ENCODE peak calls at places on chromosomes 11 and 22, in four cellular contexts. A is H1, K is IMR-90, O is H9. P is an unnamed sample.

GRCh38 chr22:50699001-50699753 is 26.6 kb downstream of the SHANK3 start:
- DNase-seq in A (no peak), K (no peak), O (no peak), P (no peak)

GRCh38 chr11:118691926-118692830 is 12.7 kb upstream of the TREH start:
- DNase-seq in A (no peak), K (peak; percentile 67), O (no peak), P (no peak)

GRCh38 chr11:2929880-2930704 is 872 bp upstream of the PHLDA2 start:
- DNase-seq in A (peak; percentile 73), K (peak; percentile 61), O (peak; percentile 75), P (peak; percentile 18)

GRCh38 chr11:96367357-96367756 is 22.4 kb downstream of the CCDC82 start:
- DNase-seq in A (no peak), K (no peak), O (no peak), P (no peak)

GRCh38 chr22:50399751-50400331 is 56.7 kb downstream of the PPP6R2 start:
- DNase-seq in A (peak; percentile 72), K (no peak), O (peak; percentile 75), P (peak; percentile 9)

GRCh38 chr11:61516191-61516590 is 7.6 kb downstream of the LRRC10B start:
- DNase-seq in A (peak; percentile 82), K (no peak), O (peak; percentile 81), P (no peak)

GRCh38 chr11:18012314-18012905 is 437 bp downstream of the SERGEF start:
- DNase-seq in A (no peak), K (peak; percentile 13), O (peak; percentile 57), P (no peak)

GRCh38 chr22:31497148-31497938 is 1.0 kb downstream of the SFI1 start:
- DNase-seq in A (no peak), K (no peak), O (no peak), P (no peak)

GRCh38 chr11:102220728-102221467 is 96.4 kb upstream of the BIRC3 start:
- DNase-seq in A (no peak), K (peak; percentile 79), O (no peak), P (no peak)

GRCh38 chr11:118215262-118215661 is 9.5 kb downstream of the JAML start:
- DNase-seq in A (no peak), K (no peak), O (no peak), P (no peak)

GRCh38 chr11:10524471-10524870 is 16.5 kb downstream of the RNF141 start:
- DNase-seq in A (no peak), K (no peak), O (no peak), P (no peak)

GRCh38 chr22:29004647-29005371 is 56.8 kb downstream of the C22orf31 start:
- DNase-seq in A (peak; percentile 75), K (peak; percentile 15), O (peak; percentile 80), P (peak; percentile 88)

GRCh38 chr22:31228425-31228824 is 16.3 kb downstream of the LIMK2 start:
- DNase-seq in A (no peak), K (no peak), O (no peak), P (no peak)

GRCh38 chr11:78562398-78562797 is 12.3 kb downstream of the NARS2 start:
- DNase-seq in A (no peak), K (peak; percentile 75), O (no peak), P (no peak)
- H3K18ac ChIP-seq in A (no peak overlapping the region), K (peak overlapping the region; percentile 92), O (no peak overlapping the region), P (no peak overlapping the region)

GRCh38 chr11:69956669-69957190 is 121.4 kb upstream of the ANO1 start:
- DNase-seq in A (no peak), K (no peak), O (no peak), P (no peak)

GRCh38 chr11:69959461-69959860 is 118.7 kb upstream of the ANO1 start:
- DNase-seq in A (no peak), K (no peak), O (no peak), P (no peak)

GRCh38 chr11:69961738-69962137 is 116.4 kb upstream of the ANO1 start:
- DNase-seq in A (no peak), K (no peak), O (no peak), P (no peak)

GRCh38 chr11:69957849-69958248 is 120.3 kb upstream of the ANO1 start:
- DNase-seq in A (no peak), K (no peak), O (no peak), P (no peak)

GRCh38 chr11:69958308-69958707 is 119.8 kb upstream of the ANO1 start:
- DNase-seq in A (no peak), K (peak; percentile 93), O (no peak), P (no peak)
- H3K4me2 ChIP-seq in A (no peak overlapping the region), K (peak overlapping the region; percentile 19), O (no peak overlapping the region), P (no peak overlapping the region)

GRCh38 chr11:119807402-119807801 is 78.4 kb upstream of the NECTIN1 start:
- DNase-seq in A (no peak), K (no peak), O (no peak), P (no peak)
- H3K14ac ChIP-seq in A (no peak overlapping the region), K (no peak overlapping the region), O (no peak overlapping the region), P (peak overlapping the region; percentile 48)

DNA sequence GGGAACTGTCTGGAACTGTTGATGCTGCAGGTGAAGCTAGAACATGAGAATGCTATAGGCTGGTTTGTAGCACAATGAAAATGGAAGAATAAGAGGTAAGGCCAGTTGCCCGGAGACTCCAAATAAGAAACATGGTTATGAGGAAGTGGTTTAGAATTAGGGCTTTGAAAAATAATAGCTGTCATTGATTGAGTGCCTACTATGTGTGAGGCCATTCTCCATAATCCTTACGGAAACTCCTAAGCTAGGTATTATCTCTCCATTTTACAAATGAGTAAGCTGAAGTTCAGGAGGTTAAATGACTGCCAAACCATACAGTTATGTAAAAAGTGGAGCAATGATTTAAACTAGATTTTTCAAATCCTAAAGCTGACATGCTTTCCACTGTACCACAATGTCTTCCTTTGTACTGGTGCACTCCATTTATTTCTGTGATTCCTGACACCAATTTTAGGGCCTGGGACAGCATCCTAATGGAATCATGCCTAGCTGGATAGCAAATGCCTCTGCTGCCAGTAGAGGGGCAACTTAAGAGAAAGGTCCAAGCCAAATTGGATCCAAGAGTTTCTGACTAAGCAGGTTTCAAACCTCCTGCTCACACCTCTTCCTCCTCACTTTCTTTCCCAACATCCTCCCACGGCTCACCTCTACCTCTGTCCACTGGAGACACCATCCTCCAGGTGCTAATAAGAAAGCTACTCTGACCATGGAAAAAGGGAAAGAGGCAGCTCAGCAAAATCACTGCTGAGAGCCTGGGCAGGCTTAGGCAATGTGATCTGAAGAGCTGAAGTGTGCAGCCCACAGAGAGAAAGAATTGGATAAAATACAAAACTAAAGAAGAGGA is 46.9 kb upstream of the PICALM start:
- DNase-seq in A (no peak), K (peak; percentile 62), O (no peak), P (no peak)
- H3K18ac ChIP-seq in A (no peak overlapping the region), K (peak overlapping the region; percentile 86), O (no peak overlapping the region), P (no peak overlapping the region)

GRCh38 chr11:82930229-82930628 is 28.7 kb downstream of the DDIAS start:
- DNase-seq in A (no peak), K (no peak), O (no peak), P (no peak)
- H3K4me2 ChIP-seq in A (no peak overlapping the region), K (no peak overlapping the region), O (no peak overlapping the region), P (no peak overlapping the region)

GRCh38 chr11:65172600-65172999 is 2.6 kb downstream of the SPDYC start:
- DNase-seq in A (no peak), K (no peak), O (no peak), P (no peak)

GRCh38 chr11:65165847-65166317 is 4.2 kb upstream of the SPDYC start:
- DNase-seq in A (no peak), K (no peak), O (no peak), P (no peak)

GRCh38 chr11:65166893-65167292 is 3.1 kb upstream of the SPDYC start:
- DNase-seq in A (no peak), K (no peak), O (no peak), P (no peak)

GRCh38 chr11:65169164-65169641 is 830 bp upstream of the SPDYC start:
- DNase-seq in A (no peak), K (peak; percentile 55), O (no peak), P (no peak)

GRCh38 chr11:65170058-65170534 is at the start of gene SPDYC:
- DNase-seq in A (peak; percentile 62), K (no peak), O (peak; percentile 87), P (no peak)
- H3K14ac ChIP-seq in A (no peak within 1 kb of the TSS), K (peak within 1 kb of the TSS; percentile 91), O (no peak within 1 kb of the TSS), P (no peak within 1 kb of the TSS)

GRCh38 chr22:45531944-45532631 is 29.4 kb downstream of the FBLN1 start:
- DNase-seq in A (no peak), K (no peak), O (no peak), P (no peak)

GRCh38 chr22:45529097-45529496 is 26.4 kb downstream of the FBLN1 start:
- DNase-seq in A (no peak), K (peak; percentile 72), O (no peak), P (no peak)

GRCh38 chr22:45533731-45534130 is 31.0 kb downstream of the FBLN1 start:
- DNase-seq in A (no peak), K (no peak), O (no peak), P (no peak)

GRCh38 chr22:45529966-45530575 is 27.4 kb downstream of the FBLN1 start:
- DNase-seq in A (no peak), K (peak; percentile 94), O (no peak), P (no peak)

DNA sequence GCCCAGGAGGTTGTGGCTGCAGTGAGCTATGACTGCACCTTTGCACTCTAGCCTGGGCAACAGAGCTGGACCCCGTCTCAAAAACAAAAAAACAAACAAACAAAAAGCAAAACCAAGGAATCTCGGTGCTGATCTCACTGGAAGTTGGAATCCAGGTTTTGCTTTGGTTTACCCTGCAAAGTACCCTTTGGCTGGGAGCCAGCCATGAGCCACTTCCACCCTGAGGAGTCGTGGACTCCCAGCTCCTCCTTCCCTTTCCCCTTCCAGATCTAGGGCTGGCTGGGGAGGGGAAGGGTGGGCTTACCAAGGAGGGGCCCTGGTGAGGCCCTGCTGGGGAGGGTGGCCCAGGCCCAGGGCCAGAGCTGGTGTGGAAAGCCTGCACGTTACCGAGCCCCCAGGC is 28.8 kb downstream of the FBLN1 start:
- DNase-seq in A (no peak), K (no peak), O (no peak), P (no peak)
- H3K18ac ChIP-seq in A (no peak overlapping the region), K (peak overlapping the region; percentile 37), O (no peak overlapping the region), P (peak overlapping the region; percentile 36)